ENCODE peak calls at places on chromosome 6, in nine cellular contexts. One of them, this sample, is unnamed.

GRCh38 chr6:8219352-8219943 is 117.1 kb upstream of the EEF1E1 start:
- DNase-seq in iPS DF 19.7: no peak
- DNase-seq in fibroblast of lung: peak
- DNase-seq in GM04503: peak
- DNase-seq in left lung: no peak
- DNase-seq in GM10248: peak
- DNase-seq in effector CD4-positive, alpha-beta T cell: peak
- DNase-seq in iris pigment epithelial cell: peak
- DNase-seq in stimulated activated CD8-positive, alpha-beta memory T cell treated with anti-CD3 and anti-CD28 coated beads, Interleukin-2, amount 100 ng/mL, for 48 hours: no peak
- DNase-seq in this sample: no peak

GRCh38 chr6:34912715-34913464 is 23.8 kb downstream of the ANKS1A start:
- DNase-seq in iPS DF 19.7: no peak
- DNase-seq in fibroblast of lung: peak
- DNase-seq in GM04503: peak
- DNase-seq in left lung: no peak
- DNase-seq in GM10248: peak
- DNase-seq in effector CD4-positive, alpha-beta T cell: peak
- DNase-seq in iris pigment epithelial cell: peak
- DNase-seq in stimulated activated CD8-positive, alpha-beta memory T cell treated with anti-CD3 and anti-CD28 coated beads, Interleukin-2, amount 100 ng/mL, for 48 hours: no peak
- DNase-seq in this sample: no peak

GRCh38 chr6:67199425-67199824 is 1435.7 kb upstream of the ADGRB3 start:
- DNase-seq in iPS DF 19.7: no peak
- DNase-seq in fibroblast of lung: no peak
- DNase-seq in GM04503: no peak
- DNase-seq in left lung: no peak
- DNase-seq in GM10248: no peak
- DNase-seq in effector CD4-positive, alpha-beta T cell: no peak
- DNase-seq in iris pigment epithelial cell: no peak
- DNase-seq in stimulated activated CD8-positive, alpha-beta memory T cell treated with anti-CD3 and anti-CD28 coated beads, Interleukin-2, amount 100 ng/mL, for 48 hours: no peak
- DNase-seq in this sample: no peak

GRCh38 chr6:90131614-90132423 is 164.8 kb downstream of the BACH2 start:
- DNase-seq in iPS DF 19.7: no peak
- DNase-seq in fibroblast of lung: peak
- DNase-seq in GM04503: peak
- DNase-seq in left lung: peak
- DNase-seq in GM10248: no peak
- DNase-seq in effector CD4-positive, alpha-beta T cell: no peak
- DNase-seq in iris pigment epithelial cell: peak
- DNase-seq in stimulated activated CD8-positive, alpha-beta memory T cell treated with anti-CD3 and anti-CD28 coated beads, Interleukin-2, amount 100 ng/mL, for 48 hours: no peak
- DNase-seq in this sample: no peak

GRCh38 chr6:12403201-12403826 is 113.2 kb downstream of the EDN1 start:
- DNase-seq in iPS DF 19.7: no peak
- DNase-seq in fibroblast of lung: peak
- DNase-seq in GM04503: peak
- DNase-seq in left lung: no peak
- DNase-seq in GM10248: no peak
- DNase-seq in effector CD4-positive, alpha-beta T cell: no peak
- DNase-seq in iris pigment epithelial cell: peak
- DNase-seq in stimulated activated CD8-positive, alpha-beta memory T cell treated with anti-CD3 and anti-CD28 coated beads, Interleukin-2, amount 100 ng/mL, for 48 hours: no peak
- DNase-seq in this sample: no peak

GRCh38 chr6:130020106-130020851 is 1.9 kb downstream of the L3MBTL3 start:
- DNase-seq in iPS DF 19.7: no peak
- DNase-seq in fibroblast of lung: peak
- DNase-seq in GM04503: no peak
- DNase-seq in left lung: peak
- DNase-seq in GM10248: peak
- DNase-seq in effector CD4-positive, alpha-beta T cell: peak
- DNase-seq in iris pigment epithelial cell: peak
- DNase-seq in stimulated activated CD8-positive, alpha-beta memory T cell treated with anti-CD3 and anti-CD28 coated beads, Interleukin-2, amount 100 ng/mL, for 48 hours: no peak
- DNase-seq in this sample: peak

GRCh38 chr6:147043994-147044477 is 160.2 kb upstream of the STXBP5 start:
- DNase-seq in iPS DF 19.7: no peak
- DNase-seq in fibroblast of lung: peak
- DNase-seq in GM04503: no peak
- DNase-seq in left lung: no peak
- DNase-seq in GM10248: no peak
- DNase-seq in effector CD4-positive, alpha-beta T cell: no peak
- DNase-seq in iris pigment epithelial cell: peak
- DNase-seq in stimulated activated CD8-positive, alpha-beta memory T cell treated with anti-CD3 and anti-CD28 coated beads, Interleukin-2, amount 100 ng/mL, for 48 hours: no peak
- DNase-seq in this sample: no peak

GRCh38 chr6:161575508-161576254 is 301.8 kb upstream of the AGPAT4 start:
- DNase-seq in iPS DF 19.7: no peak
- DNase-seq in fibroblast of lung: no peak
- DNase-seq in GM04503: no peak
- DNase-seq in left lung: no peak
- DNase-seq in GM10248: no peak
- DNase-seq in effector CD4-positive, alpha-beta T cell: no peak
- DNase-seq in iris pigment epithelial cell: peak
- DNase-seq in stimulated activated CD8-positive, alpha-beta memory T cell treated with anti-CD3 and anti-CD28 coated beads, Interleukin-2, amount 100 ng/mL, for 48 hours: no peak
- DNase-seq in this sample: peak

GRCh38 chr6:124999105-124999764 is 37.0 kb downstream of the RNF217 start:
- DNase-seq in iPS DF 19.7: no peak
- DNase-seq in fibroblast of lung: no peak
- DNase-seq in GM04503: no peak
- DNase-seq in left lung: no peak
- DNase-seq in GM10248: no peak
- DNase-seq in effector CD4-positive, alpha-beta T cell: no peak
- DNase-seq in iris pigment epithelial cell: no peak
- DNase-seq in stimulated activated CD8-positive, alpha-beta memory T cell treated with anti-CD3 and anti-CD28 coated beads, Interleukin-2, amount 100 ng/mL, for 48 hours: no peak
- DNase-seq in this sample: no peak

GRCh38 chr6:150866147-150867073 is 908 bp downstream of the MTHFD1L start:
- DNase-seq in iPS DF 19.7: no peak
- DNase-seq in fibroblast of lung: peak
- DNase-seq in GM04503: no peak
- DNase-seq in left lung: peak
- DNase-seq in GM10248: peak
- DNase-seq in effector CD4-positive, alpha-beta T cell: peak
- DNase-seq in iris pigment epithelial cell: peak
- DNase-seq in stimulated activated CD8-positive, alpha-beta memory T cell treated with anti-CD3 and anti-CD28 coated beads, Interleukin-2, amount 100 ng/mL, for 48 hours: peak
- DNase-seq in this sample: peak

GRCh38 chr6:54624216-54624615 is 222.4 kb upstream of the FAM83B start:
- DNase-seq in iPS DF 19.7: no peak
- DNase-seq in fibroblast of lung: no peak
- DNase-seq in GM04503: no peak
- DNase-seq in left lung: no peak
- DNase-seq in GM10248: no peak
- DNase-seq in effector CD4-positive, alpha-beta T cell: no peak
- DNase-seq in iris pigment epithelial cell: no peak
- DNase-seq in stimulated activated CD8-positive, alpha-beta memory T cell treated with anti-CD3 and anti-CD28 coated beads, Interleukin-2, amount 100 ng/mL, for 48 hours: no peak
- DNase-seq in this sample: no peak

GRCh38 chr6:26420607-26421235 is 18.6 kb downstream of the BTN3A1 start:
- DNase-seq in iPS DF 19.7: no peak
- DNase-seq in fibroblast of lung: peak
- DNase-seq in GM04503: no peak
- DNase-seq in left lung: no peak
- DNase-seq in GM10248: peak
- DNase-seq in effector CD4-positive, alpha-beta T cell: peak
- DNase-seq in iris pigment epithelial cell: peak
- DNase-seq in stimulated activated CD8-positive, alpha-beta memory T cell treated with anti-CD3 and anti-CD28 coated beads, Interleukin-2, amount 100 ng/mL, for 48 hours: no peak
- DNase-seq in this sample: peak

GRCh38 chr6:107956586-107957164 is 1.3 kb downstream of the SEC63 start:
- DNase-seq in iPS DF 19.7: no peak
- DNase-seq in fibroblast of lung: peak
- DNase-seq in GM04503: no peak
- DNase-seq in left lung: no peak
- DNase-seq in GM10248: no peak
- DNase-seq in effector CD4-positive, alpha-beta T cell: no peak
- DNase-seq in iris pigment epithelial cell: peak
- DNase-seq in stimulated activated CD8-positive, alpha-beta memory T cell treated with anti-CD3 and anti-CD28 coated beads, Interleukin-2, amount 100 ng/mL, for 48 hours: no peak
- DNase-seq in this sample: no peak

GRCh38 chr6:29626948-29627761 is 5.8 kb downstream of the GABBR1 start:
- DNase-seq in iPS DF 19.7: no peak
- DNase-seq in fibroblast of lung: no peak
- DNase-seq in GM04503: no peak
- DNase-seq in left lung: no peak
- DNase-seq in GM10248: no peak
- DNase-seq in effector CD4-positive, alpha-beta T cell: no peak
- DNase-seq in iris pigment epithelial cell: no peak
- DNase-seq in stimulated activated CD8-positive, alpha-beta memory T cell treated with anti-CD3 and anti-CD28 coated beads, Interleukin-2, amount 100 ng/mL, for 48 hours: no peak
- DNase-seq in this sample: peak